ENCODE peak calls at places on chromosomes 16 and 17, in ten cellular contexts. F, Q, M, S, C, X, A, K, V and Y are unnamed samples.

GRCh38 chr17:63827002-63827800 is at the start of the genes FTSJ3 and PSMC5:
- DNase-seq in V (peak; percentile 95), X (peak; percentile 97), K (peak; percentile 96), Q (peak; percentile 94), F (peak; percentile 95), M (peak; percentile 86), S (peak; percentile 96), A (peak; percentile 75), C (peak; percentile 85), Y (peak; percentile 90)

GRCh38 chr17:7846765-7847661 is 7.9 kb upstream of the TMEM88 start:
- DNase-seq in F (no peak), Q (no peak), A (no peak), X (peak; percentile 68), K (no peak), S (no peak), M (no peak), V (peak; percentile 34), C (no peak), Y (no peak)

GRCh38 chr16:82993874-82994375 is 367.2 kb downstream of the CDH13 start:
- DNase-seq in X (no peak), M (no peak), F (no peak), S (no peak), V (no peak), Q (no peak), K (no peak), A (no peak), C (no peak), Y (no peak)

GRCh38 chr16:3049921-3050481 is 3.6 kb downstream of the MMP25 start:
- DNase-seq in V (no peak), K (no peak), X (no peak), Q (no peak), C (no peak), M (no peak), F (no peak), A (no peak), S (no peak), Y (no peak)

GRCh38 chr17:31156326-31156725 is 61.5 kb downstream of the NF1 start:
- DNase-seq in X (no peak), F (no peak), A (no peak), C (no peak), V (no peak), M (no peak), K (no peak), S (no peak), Q (no peak), Y (no peak)

GRCh38 chr16:46996391-46996790 is 22.9 kb upstream of the DNAJA2 start:
- DNase-seq in Q (no peak), C (no peak), A (no peak), K (no peak), X (no peak), S (no peak), V (no peak), M (no peak), F (no peak), Y (no peak)

GRCh38 chr17:17151541-17151940 is 54.6 kb downstream of the PLD6 start:
- DNase-seq in M (no peak), S (no peak), C (no peak), V (no peak), Q (no peak), A (no peak), K (no peak), X (no peak), F (no peak), Y (no peak)

GRCh38 chr16:68247932-68248331 is 2.8 kb downstream of the PLA2G15 start:
- DNase-seq in X (no peak), K (no peak), Q (no peak), S (no peak), A (no peak), F (no peak), M (no peak), V (no peak), C (no peak), Y (no peak)

GRCh38 chr16:88471575-88471974 is 18.5 kb downstream of the ZFPM1 start:
- DNase-seq in M (no peak), C (no peak), F (no peak), Q (no peak), K (no peak), X (no peak), S (no peak), V (no peak), A (no peak), Y (no peak)

GRCh38 chr16:88471115-88471514 is 18.0 kb downstream of the ZFPM1 start:
- DNase-seq in A (no peak), S (no peak), X (no peak), V (no peak), Q (no peak), K (no peak), M (no peak), F (no peak), C (no peak), Y (no peak)

GRCh38 chr16:88473666-88474534 is 20.8 kb downstream of the ZFPM1 start:
- DNase-seq in A (no peak), S (no peak), Q (peak; percentile 89), C (no peak), X (no peak), F (no peak), K (no peak), M (no peak), V (peak; percentile 74), Y (no peak)

GRCh38 chr16:88472637-88473205 is 19.6 kb downstream of the ZFPM1 start:
- DNase-seq in C (no peak), K (no peak), X (no peak), S (no peak), M (no peak), A (no peak), V (no peak), Q (no peak), F (no peak), Y (no peak)

GRCh38 chr16:88472042-88472441 is 19.0 kb downstream of the ZFPM1 start:
- DNase-seq in C (no peak), X (no peak), K (no peak), Q (no peak), F (no peak), M (no peak), A (no peak), V (no peak), S (no peak), Y (no peak)
- TF ChIP-seq CTCF in C (no peak), X (no peak), K (no peak), Q (no peak), F (no peak), M (no peak), A (no peak), V (no peak), S (no peak), Y (no peak)

GRCh38 chr17:49031965-49032928 is 35.1 kb downstream of the IGF2BP1 start:
- DNase-seq in K (peak; percentile 93), V (peak; percentile 55), C (peak; percentile 61), M (no peak), S (peak; percentile 85), X (no peak), F (peak; percentile 27), Q (peak; percentile 49), A (peak; percentile 39), Y (peak; percentile 58)

GRCh38 chr17:49038544-49038943 is 41.4 kb downstream of the IGF2BP1 start:
- DNase-seq in F (no peak), A (no peak), M (no peak), X (no peak), C (no peak), V (no peak), K (no peak), Q (no peak), S (no peak), Y (no peak)

GRCh38 chr17:49035470-49036269 is 38.5 kb downstream of the IGF2BP1 start:
- DNase-seq in V (peak; percentile 42), A (peak; percentile 32), C (peak; percentile 70), F (peak; percentile 54), X (no peak), Q (peak; percentile 50), M (no peak), K (peak; percentile 85), S (peak; percentile 70), Y (no peak)

GRCh38 chr17:49038138-49038537 is 41.0 kb downstream of the IGF2BP1 start:
- DNase-seq in K (no peak), C (no peak), F (no peak), A (no peak), V (no peak), S (no peak), X (no peak), M (no peak), Q (no peak), Y (no peak)

DNA sequence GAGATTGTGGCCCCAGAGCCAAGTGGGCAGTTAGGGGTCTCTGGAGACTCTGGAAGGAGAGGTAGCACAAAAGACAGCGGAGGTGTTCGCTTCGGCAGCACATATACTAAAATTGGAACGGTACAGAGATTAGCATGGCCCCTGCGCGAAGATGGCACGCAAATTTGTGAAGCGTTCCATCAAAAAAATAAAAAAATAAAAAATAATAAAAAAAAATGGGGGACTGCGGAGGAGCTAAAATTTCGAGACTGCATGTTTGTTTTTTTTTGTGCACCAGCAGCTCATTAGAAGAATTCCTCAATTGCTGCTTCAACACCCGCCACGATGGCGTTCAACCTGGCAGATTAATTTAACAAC is 39.1 kb downstream of the IGF2BP1 start:
- DNase-seq in X (no peak), S (no peak), F (no peak), K (no peak), C (no peak), A (no peak), Q (no peak), M (no peak), V (no peak), Y (no peak)
- TF ChIP-seq CTCF in X (no peak), S (no peak), F (no peak), K (no peak), C (peak; percentile 4), A (no peak), Q (no peak), M (no peak), V (no peak), Y (no peak)

GRCh38 chr16:87308826-87309225 is 8.4 kb downstream of the C16orf95 start:
- DNase-seq in F (no peak), K (no peak), C (no peak), Q (no peak), S (no peak), X (no peak), A (no peak), M (no peak), V (no peak), Y (no peak)

GRCh38 chr16:87303431-87303930 is 13.7 kb downstream of the C16orf95 start:
- DNase-seq in V (no peak), X (no peak), M (no peak), C (no peak), Q (no peak), S (no peak), A (no peak), K (no peak), F (no peak), Y (no peak)

GRCh38 chr16:87303962-87304521 is 13.2 kb downstream of the C16orf95 start:
- DNase-seq in X (no peak), M (no peak), Q (no peak), C (no peak), S (no peak), A (no peak), V (no peak), K (no peak), F (no peak), Y (no peak)

GRCh38 chr16:87304951-87305350 is 12.2 kb downstream of the C16orf95 start:
- DNase-seq in C (no peak), X (no peak), M (no peak), Q (no peak), K (no peak), A (no peak), S (no peak), V (no peak), F (no peak), Y (no peak)

GRCh38 chr16:87305505-87306391 is 11.4 kb downstream of the C16orf95 start:
- DNase-seq in K (peak; percentile 28), V (no peak), M (no peak), A (no peak), S (no peak), Q (no peak), F (no peak), C (no peak), X (no peak), Y (no peak)
- TF ChIP-seq CTCF in K (peak; percentile 18), V (no peak), M (no peak), A (peak; percentile 23), S (peak; percentile 39), Q (no peak), F (no peak), C (no peak), X (no peak), Y (no peak)

DNA sequence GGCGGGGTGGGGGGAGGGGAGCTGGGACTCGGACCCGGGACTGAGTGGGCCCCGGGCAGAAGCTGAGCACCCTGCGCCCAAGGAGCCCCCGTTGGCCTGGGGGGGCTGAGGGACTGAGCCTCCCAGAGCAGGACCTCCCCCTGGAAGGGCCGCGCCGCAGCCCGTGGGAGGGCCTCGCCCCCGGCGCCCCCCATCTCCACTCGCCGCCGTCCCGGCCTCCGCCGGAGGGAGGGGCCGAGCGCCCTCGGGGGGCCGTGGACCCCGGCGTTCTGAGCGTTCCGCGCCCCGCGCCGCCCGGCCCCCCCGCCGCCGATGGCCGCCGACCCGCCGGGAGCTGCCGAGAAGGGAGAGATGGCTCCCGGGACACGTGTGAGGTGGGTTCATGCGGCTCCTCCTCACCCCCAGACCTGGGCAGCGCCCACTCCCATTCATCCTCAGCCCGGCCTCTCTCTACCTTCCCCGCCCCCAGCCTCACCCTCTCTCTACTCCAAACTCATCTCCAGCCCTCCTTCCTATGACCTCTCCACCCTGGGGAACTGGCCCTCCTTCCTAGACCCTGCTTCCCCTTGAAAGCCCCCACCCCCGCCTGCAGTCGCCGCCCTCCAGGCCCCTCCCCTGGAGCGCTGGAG is 828 bp downstream of the FBXL19 start:
- DNase-seq in F (no peak), Q (no peak), A (no peak), X (no peak), V (peak; percentile 52), M (no peak), C (peak; percentile 52), K (peak; percentile 62), S (peak; percentile 42), Y (no peak)
- TF ChIP-seq CTCF in F (no peak), Q (no peak), A (no peak), X (no peak), V (no peak), M (no peak), C (no peak), K (no peak), S (no peak), Y (no peak)